ENCODE peak calls at places on chromosome 13, in ten cellular contexts. W is esophagus squamous epithelium, X is progenitor cell of endocrine pancreas, V is fibroblast of the aortic adventitia, Y is transverse colon, K is cardiac muscle cell, E is IMR-90, B is AG04449, P is CD14-positive monocyte, H is body of pancreas. S is an unnamed sample.

GRCh38 chr13:95298169-95298940 is 2.9 kb downstream of the ABCC4 start:
- DNase-seq in W (no peak), X (no peak), V (no peak), Y (no peak), K (no peak), E (no peak), B (no peak), P (no peak), H (no peak), S (no peak)

GRCh38 chr13:42047561-42048322 is 706 bp upstream of the DGKH start:
- DNase-seq in W (no peak), X (peak; percentile 15), V (peak; percentile 78), Y (peak; percentile 76), K (peak; percentile 79), E (peak; percentile 70), B (no peak), P (no peak), H (peak; percentile 45), S (no peak)

GRCh38 chr13:113816925-113817859 is 46.7 kb downstream of the GAS6 start:
- DNase-seq in W (peak; percentile 59), X (peak; percentile 85), V (peak; percentile 84), Y (peak; percentile 94), K (peak; percentile 85), E (peak; percentile 83), B (no peak), P (peak; percentile 65), H (peak; percentile 95), S (no peak)

GRCh38 chr13:98571955-98572662 is 4.8 kb downstream of the STK24 start:
- DNase-seq in W (no peak), X (no peak), V (peak; percentile 63), Y (peak; percentile 73), K (no peak), E (peak; percentile 47), B (no peak), P (no peak), H (no peak), S (peak; percentile 80)

GRCh38 chr13:84131249-84131648 is 249.0 kb upstream of the SLITRK1 start:
- DNase-seq in W (no peak), X (no peak), V (no peak), Y (no peak), K (no peak), E (no peak), B (no peak), P (no peak), H (no peak), S (no peak)

GRCh38 chr13:55977436-55977835 is 1163.3 kb upstream of the PRR20A start:
- DNase-seq in W (no peak), X (no peak), V (no peak), Y (no peak), K (no peak), E (no peak), B (no peak), P (no peak), H (no peak), S (no peak)

GRCh38 chr13:89375839-89376238 is 1704.7 kb downstream of the SLITRK5 start:
- DNase-seq in W (no peak), X (no peak), V (peak; percentile 75), Y (no peak), K (peak; percentile 92), E (peak; percentile 63), B (no peak), P (no peak), H (peak; percentile 5), S (peak; percentile 8)

GRCh38 chr13:21849323-21849722 is 178.4 kb downstream of the FGF9 start:
- DNase-seq in W (no peak), X (no peak), V (peak; percentile 3), Y (no peak), K (peak; percentile 6), E (peak; percentile 43), B (no peak), P (no peak), H (peak; percentile 34), S (no peak)

GRCh38 chr13:36616706-36617105 is 57.1 kb upstream of the SERTM1 start:
- DNase-seq in W (no peak), X (no peak), V (no peak), Y (no peak), K (no peak), E (no peak), B (no peak), P (no peak), H (no peak), S (no peak)

GRCh38 chr13:74203576-74203975 is 69.4 kb upstream of the KLF12 start:
- DNase-seq in W (no peak), X (no peak), V (no peak), Y (no peak), K (no peak), E (peak; percentile 47), B (no peak), P (no peak), H (no peak), S (peak; percentile 68)

GRCh38 chr13:48400820-48401219 is 12.1 kb downstream of the LPAR6 start:
- DNase-seq in W (no peak), X (no peak), V (peak; percentile 82), Y (no peak), K (peak; percentile 72), E (peak; percentile 46), B (peak; percentile 51), P (no peak), H (no peak), S (peak; percentile 59)

GRCh38 chr13:39952244-39953233 is 297.1 kb downstream of the COG6 start:
- DNase-seq in W (no peak), X (no peak), V (peak; percentile 19), Y (no peak), K (peak; percentile 69), E (peak; percentile 11), B (no peak), P (no peak), H (no peak), S (no peak)

GRCh38 chr13:42548731-42549554 is 25.0 kb upstream of the TNFSF11 start:
- DNase-seq in W (no peak), X (no peak), V (peak; percentile 18), Y (peak; percentile 29), K (peak; percentile 53), E (no peak), B (no peak), P (no peak), H (peak; percentile 58), S (no peak)

DNA sequence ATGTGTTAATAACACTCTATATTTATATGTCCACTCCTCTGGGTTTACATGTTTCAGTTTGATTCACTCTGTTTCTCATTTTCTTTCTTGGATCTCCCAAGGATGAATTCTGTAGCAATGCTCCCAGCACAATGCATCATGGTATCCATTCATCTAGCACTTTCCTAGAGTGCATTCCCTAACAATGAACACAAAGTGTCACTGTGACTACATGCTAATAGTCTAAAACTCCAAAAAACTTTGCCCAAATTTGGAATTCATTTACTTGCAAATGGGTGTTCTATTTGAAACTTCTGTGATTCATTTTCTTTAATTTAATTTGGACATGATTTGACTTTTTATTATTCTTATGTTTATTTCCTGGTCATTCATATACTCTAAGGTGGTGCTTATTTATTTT is 286.3 kb downstream of the POU4F1 start:
- DNase-seq in W (no peak), X (no peak), V (peak; percentile 13), Y (no peak), K (peak; percentile 6), E (no peak), B (no peak), P (no peak), H (no peak), S (no peak)
- TF ChIP-seq CTCF in W (no peak), X (peak; percentile 52), V (peak; percentile 32), Y (peak; percentile 12), K (peak; percentile 20), E (no peak), B (no peak), P (no peak), H (no peak), S (no peak)

GRCh38 chr13:23161176-23161825 is 19.5 kb upstream of the SGCG start:
- DNase-seq in W (no peak), X (no peak), V (peak; percentile 11), Y (no peak), K (peak; percentile 18), E (no peak), B (no peak), P (no peak), H (no peak), S (no peak)

GRCh38 chr13:23160241-23161175 is 20.3 kb upstream of the SGCG start:
- DNase-seq in W (no peak), X (peak; percentile 11), V (no peak), Y (no peak), K (peak; percentile 13), E (no peak), B (no peak), P (no peak), H (no peak), S (no peak)

GRCh38 chr13:23159587-23160240 is 21.1 kb upstream of the SGCG start:
- DNase-seq in W (no peak), X (peak; percentile 12), V (no peak), Y (no peak), K (peak; percentile 2), E (no peak), B (no peak), P (no peak), H (no peak), S (no peak)

GRCh38 chr13:23159205-23159586 is 21.6 kb upstream of the SGCG start:
- DNase-seq in W (no peak), X (peak; percentile 32), V (peak; percentile 2), Y (no peak), K (peak; percentile 53), E (peak; percentile 13), B (no peak), P (no peak), H (no peak), S (no peak)
- TF ChIP-seq CTCF in W (peak; percentile 28), X (peak; percentile 75), V (peak; percentile 46), Y (peak; percentile 32), K (peak; percentile 79), E (peak; percentile 48), B (peak; percentile 46), P (peak; percentile 71), H (no peak), S (peak; percentile 70)

DNA sequence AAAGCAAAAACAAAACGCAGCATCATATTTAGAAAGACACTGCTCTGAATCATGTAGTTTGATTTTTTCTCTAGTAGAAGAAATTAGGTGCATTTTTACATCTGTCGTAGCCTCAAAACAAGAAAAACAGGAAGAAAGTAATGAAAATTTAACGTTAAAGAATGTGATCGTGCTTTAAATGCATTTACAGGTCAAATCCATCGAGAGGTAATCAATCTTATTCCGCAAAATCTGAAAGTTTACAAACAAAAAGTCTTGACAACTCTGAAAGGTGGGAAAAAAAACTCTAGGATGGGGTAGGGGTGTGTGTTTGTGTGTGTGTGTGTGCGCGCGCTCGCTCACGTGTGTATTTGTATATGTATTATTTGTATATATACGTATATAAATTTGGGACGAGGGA is 10.2 kb downstream of the POU4F1 start:
- DNase-seq in W (no peak), X (no peak), V (no peak), Y (no peak), K (no peak), E (no peak), B (no peak), P (no peak), H (no peak), S (no peak)
- TF ChIP-seq CTCF in W (no peak), X (no peak), V (no peak), Y (no peak), K (no peak), E (no peak), B (no peak), P (no peak), H (no peak), S (no peak)

DNA sequence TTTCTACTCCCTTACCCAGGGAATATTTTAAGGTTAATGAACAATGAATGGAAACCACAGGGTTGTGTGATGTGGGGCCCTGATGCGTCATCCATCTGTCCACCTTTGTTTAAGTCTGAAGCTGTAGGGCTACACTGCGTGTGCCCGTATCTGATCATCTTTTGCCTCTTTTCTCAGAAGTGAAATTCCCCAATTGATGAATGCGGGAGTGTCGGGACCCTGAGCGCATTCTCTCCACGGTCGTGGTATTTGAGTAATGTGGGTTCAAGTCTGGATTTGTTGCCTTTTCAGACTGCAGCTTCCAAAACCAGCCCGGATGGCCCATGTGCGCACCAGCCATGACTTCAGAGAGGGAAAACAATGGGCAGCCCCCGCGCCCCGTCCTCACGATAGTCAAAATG is 112.3 kb downstream of the COL4A2 start:
- DNase-seq in W (no peak), X (no peak), V (no peak), Y (no peak), K (no peak), E (no peak), B (no peak), P (no peak), H (no peak), S (no peak)
- TF ChIP-seq CTCF in W (no peak), X (no peak), V (no peak), Y (no peak), K (no peak), E (no peak), B (no peak), P (no peak), H (no peak), S (no peak)

S was measured in AG09319.